ENCODE peak calls at places on chromosomes 4 and X, in seven cellular contexts. A is dorsolateral prefrontal cortex, X is GM13976, P is AG09309, N is mammary epithelial cell, W is fibroblast of lung, O is tibial artery. F is an unnamed sample.

GRCh38 chr4:188332265-188332664 is 193.0 kb downstream of the TRIML1 start:
- DNase-seq in A (no peak), X (no peak), P (no peak), N (no peak), W (no peak), O (no peak), F (no peak)

GRCh38 chr4:3291969-3292570 is 751 bp upstream of the RGS12 start:
- DNase-seq in A (no peak), X (no peak), P (no peak), N (peak; percentile 66), W (no peak), O (peak; percentile 85), F (peak; percentile 14)

GRCh38 chrX:11285661-11286060 is 7.6 kb upstream of the AMELX start:
- DNase-seq in A (no peak), X (no peak), P (no peak), N (no peak), W (no peak), O (no peak), F (no peak)

GRCh38 chr4:52511825-52512224 is 147.3 kb downstream of the USP46 start:
- DNase-seq in A (no peak), X (no peak), P (no peak), N (no peak), W (no peak), O (no peak), F (no peak)

GRCh38 chrX:80513620-80514019 is 93.4 kb downstream of the TENT5D start:
- DNase-seq in A (no peak), X (no peak), P (no peak), N (no peak), W (no peak), O (no peak), F (no peak)

GRCh38 chr4:121599049-121599448 is 97.7 kb downstream of the ANXA5 start:
- DNase-seq in A (no peak), X (no peak), P (no peak), N (no peak), W (no peak), O (no peak), F (no peak)

GRCh38 chr4:73487233-73487632 is 5.7 kb downstream of the AFM start:
- DNase-seq in A (no peak), X (no peak), P (no peak), N (no peak), W (no peak), O (no peak), F (no peak)

GRCh38 chrX:10109695-10110094 is 47.1 kb upstream of the CLCN4 start:
- DNase-seq in A (peak; percentile 65), X (no peak), P (no peak), N (no peak), W (no peak), O (no peak), F (no peak)

GRCh38 chr4:143352052-143352451 is 15.4 kb downstream of the GAB1 start:
- DNase-seq in A (no peak), X (no peak), P (no peak), N (no peak), W (peak; percentile 49), O (no peak), F (peak; percentile 54)

GRCh38 chrX:34956915-34957314 is 14.3 kb downstream of the FAM47B start:
- DNase-seq in A (no peak), X (no peak), P (peak; percentile 3), N (peak; percentile 9), W (peak; percentile 56), O (no peak), F (peak; percentile 66)

GRCh38 chrX:16771483-16772398 is 14.5 kb upstream of the TXLNG start:
- DNase-seq in A (no peak), X (no peak), P (no peak), N (peak; percentile 87), W (peak; percentile 86), O (no peak), F (peak; percentile 75)

DNA sequence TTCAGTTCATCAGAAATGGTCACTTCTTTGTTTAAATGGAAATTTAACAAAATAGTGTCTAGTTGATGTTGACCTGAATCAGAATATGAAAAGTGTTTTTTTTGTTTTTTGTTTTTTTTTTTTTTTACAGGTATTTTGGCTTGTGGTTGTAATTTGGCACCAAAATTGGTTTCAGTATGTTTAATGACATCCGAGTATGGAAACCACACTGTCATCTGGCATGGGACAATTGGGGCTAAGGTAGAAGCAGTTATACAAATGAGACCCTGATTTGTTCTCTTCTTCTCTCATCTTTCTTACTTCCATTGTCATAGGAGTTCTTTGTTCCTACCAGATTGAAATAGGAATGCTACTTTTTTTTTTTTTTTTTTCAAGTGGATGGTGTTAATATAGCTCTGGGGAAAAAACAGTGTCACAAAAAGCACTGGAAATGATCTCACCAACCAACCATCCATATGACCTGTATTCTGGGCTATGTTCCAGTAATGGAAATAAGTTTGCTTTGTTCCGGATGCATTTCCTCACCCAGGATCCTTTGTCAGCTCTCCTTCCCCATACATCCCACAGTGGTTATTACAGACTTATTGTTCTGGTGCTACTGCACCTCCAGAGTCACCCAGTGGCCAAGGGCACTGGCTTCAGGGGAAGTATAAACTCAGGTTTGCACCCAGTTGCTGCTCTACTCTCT is 95.8 kb downstream of the ATXN3L start:
- DNase-seq in A (no peak), X (no peak), P (peak; percentile 57), N (peak; percentile 96), W (peak; percentile 92), O (no peak), F (peak; percentile 91)
- TF ChIP-seq CTCF in A (no peak), X (no peak), P (no peak), N (peak; percentile 35), W (no peak), O (no peak), F (no peak)

GRCh38 chrX:96126182-96126581 is 558.5 kb upstream of the DIAPH2 start:
- DNase-seq in A (no peak), X (no peak), P (no peak), N (no peak), W (no peak), O (no peak), F (no peak)
- TF ChIP-seq CTCF in A (no peak), X (no peak), P (no peak), N (peak; percentile 26), W (peak; percentile 14), O (no peak), F (no peak)

GRCh38 chr4:129143359-129143758 is 47.4 kb downstream of the C4orf33 start:
- DNase-seq in A (no peak), X (no peak), P (no peak), N (no peak), W (no peak), O (no peak), F (no peak)

GRCh38 chr4:129145222-129145730 is 49.3 kb downstream of the C4orf33 start:
- DNase-seq in A (no peak), X (no peak), P (no peak), N (no peak), W (no peak), O (no peak), F (no peak)

GRCh38 chr4:129148892-129149291 is 52.9 kb downstream of the C4orf33 start:
- DNase-seq in A (no peak), X (no peak), P (no peak), N (no peak), W (no peak), O (no peak), F (no peak)

GRCh38 chr4:129144755-129145206 is 48.8 kb downstream of the C4orf33 start:
- DNase-seq in A (no peak), X (no peak), P (peak; percentile 7), N (no peak), W (no peak), O (no peak), F (no peak)

DNA sequence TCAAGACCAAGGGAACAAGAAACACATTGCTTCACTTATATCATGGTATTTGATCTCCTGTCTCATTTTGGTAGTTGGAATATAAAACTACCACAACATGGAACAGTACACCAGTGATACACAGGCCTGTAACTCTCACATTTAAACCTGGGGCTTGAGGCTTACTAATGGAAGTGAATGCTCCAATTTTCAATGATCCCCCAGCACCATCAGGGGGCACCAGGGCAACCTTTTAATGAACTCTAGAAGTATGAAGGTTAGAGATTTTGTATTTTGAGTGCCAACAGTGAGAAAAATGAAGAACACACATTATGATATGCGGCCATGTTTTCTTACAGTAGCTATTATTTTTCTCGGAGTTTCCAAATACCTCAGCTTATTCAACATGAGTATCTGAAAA is 50.7 kb downstream of the C4orf33 start:
- DNase-seq in A (no peak), X (no peak), P (no peak), N (no peak), W (no peak), O (no peak), F (no peak)
- TF ChIP-seq CTCF in A (no peak), X (no peak), P (no peak), N (no peak), W (no peak), O (no peak), F (no peak)

DNA sequence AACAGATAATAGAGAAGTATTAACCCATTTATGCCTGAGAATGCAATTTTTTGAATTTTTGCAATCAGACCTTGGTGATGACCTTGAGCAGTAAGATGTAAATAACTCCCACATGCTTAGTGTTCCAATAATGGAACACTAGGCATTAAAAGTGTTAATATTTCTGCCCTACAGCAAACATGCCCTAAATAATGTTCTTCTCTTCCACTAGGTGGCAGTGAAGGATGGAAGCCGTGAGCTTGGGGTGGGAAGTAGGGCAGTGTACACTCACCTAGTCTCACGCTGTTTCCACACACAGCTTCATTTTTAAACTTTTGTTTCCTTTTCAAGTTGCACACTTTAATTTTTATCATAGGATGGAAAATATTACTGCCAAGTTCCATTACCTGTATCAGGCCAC is 613.1 kb upstream of the HS3ST1 start:
- DNase-seq in A (no peak), X (no peak), P (no peak), N (peak; percentile 1), W (no peak), O (no peak), F (no peak)
- TF ChIP-seq CTCF in A (peak; percentile 15), X (no peak), P (no peak), N (peak; percentile 28), W (no peak), O (no peak), F (no peak)

F was measured in bronchial epithelial cell.